ENCODE peak calls at places on chromosomes 13 and 19, in five cellular contexts. L, N, J, X and G are unnamed samples.

GRCh38 chr19:10964903-10965302 is 4.1 kb downstream of the SMARCA4 start:
- DNase-seq in X (no peak), J (no peak), N (no peak), L (no peak), G (no peak)

GRCh38 chr19:2986951-2987491 is 9.7 kb downstream of the TLE6 start:
- DNase-seq in X (no peak), N (no peak), L (no peak), J (no peak), G (no peak)

GRCh38 chr19:47549341-47549768 is 23.6 kb downstream of the ZNF541 start:
- DNase-seq in L (no peak), J (no peak), N (no peak), X (no peak), G (no peak)

GRCh38 chr19:56120371-56121179 is 520 bp downstream of the ZNF787 start:
- DNase-seq in X (peak; percentile 93), L (peak; percentile 87), N (peak; percentile 28), J (peak; percentile 71), G (peak; percentile 83)

GRCh38 chr19:38565686-38566105 is 52.1 kb downstream of the MAP4K1 start:
- DNase-seq in J (no peak), N (no peak), L (no peak), X (no peak), G (no peak)

GRCh38 chr13:51912511-51913225 is 50.9 kb downstream of the CCDC70 start:
- DNase-seq in J (no peak), N (no peak), L (no peak), X (no peak), G (no peak)

GRCh38 chr13:98454389-98454881 is 122.5 kb downstream of the STK24 start:
- DNase-seq in N (no peak), L (no peak), X (no peak), J (peak; percentile 94), G (no peak)

GRCh38 chr19:50647879-50648615 is 1.2 kb upstream of the C19orf81 start:
- DNase-seq in N (no peak), X (no peak), L (no peak), J (no peak), G (no peak)

GRCh38 chr13:103134271-103134670 is 68.1 kb upstream of the SLC10A2 start:
- DNase-seq in J (no peak), N (no peak), X (no peak), L (no peak), G (no peak)

GRCh38 chr19:49689133-49690072 is at the start of gene ADM5:
- DNase-seq in L (peak; percentile 54), J (no peak), X (no peak), N (no peak), G (peak; percentile 50)

GRCh38 chr13:85095887-85096286 is 703.3 kb downstream of the SLITRK6 start:
- DNase-seq in J (no peak), L (no peak), N (no peak), X (no peak), G (no peak)

GRCh38 chr19:18586311-18586710 is 2.3 kb upstream of the REX1BD start:
- DNase-seq in L (no peak), N (no peak), X (no peak), J (no peak), G (no peak)

GRCh38 chr19:5963855-5964254 is 14.1 kb downstream of the RANBP3 start:
- DNase-seq in X (peak; percentile 20), L (no peak), N (no peak), J (no peak), G (no peak)

GRCh38 chr13:48304132-48304876 is 753 bp downstream of the RB1 start:
- DNase-seq in L (peak; percentile 21), J (peak; percentile 55), N (no peak), X (peak; percentile 61), G (peak; percentile 36)

GRCh38 chr19:3493651-3494050 is 6.8 kb downstream of the DOHH start:
- DNase-seq in J (no peak), L (no peak), X (no peak), N (no peak), G (no peak)

GRCh38 chr13:81480634-81481033 is 1139.7 kb upstream of the SPRY2 start:
- DNase-seq in N (no peak), L (no peak), X (no peak), J (no peak), G (no peak)

GRCh38 chr13:31110169-31110568 is 51.5 kb downstream of the HSPH1 start:
- DNase-seq in N (no peak), X (no peak), L (no peak), J (no peak), G (no peak)

GRCh38 chr19:49413348-49413747 is 9.9 kb downstream of the PTH2 start:
- DNase-seq in X (no peak), L (no peak), N (no peak), J (peak; percentile 31), G (no peak)

GRCh38 chr13:32164622-32165268 is 133.2 kb downstream of the FRY start:
- DNase-seq in J (peak; percentile 66), N (no peak), X (no peak), L (no peak), G (no peak)

GRCh38 chr13:97434417-97435296 is 688 bp downstream of the RAP2A start:
- DNase-seq in L (peak; percentile 40), X (peak; percentile 76), J (peak; percentile 20), N (no peak), G (peak; percentile 34)

GRCh38 chr19:971795-972194 is 12.3 kb upstream of the WDR18 start:
- DNase-seq in J (no peak), L (no peak), N (no peak), X (no peak), G (no peak)
- H3K36me3 ChIP-seq in J (peaks cover 52% of the 10 kb centered on the region), L (peaks cover 16% of the 10 kb centered on the region), N (peaks cover 14% of the 10 kb centered on the region), X (peaks cover 40% of the 10 kb centered on the region), G (peaks cover 53% of the 10 kb centered on the region)

GRCh38 chr13:114142137-114142550 is 9.7 kb upstream of the RASA3 start:
- DNase-seq in J (no peak), X (no peak), N (no peak), L (no peak), G (no peak)
- H3K4me3 ChIP-seq in J (no peak overlapping the region), X (no peak overlapping the region), N (no peak overlapping the region), L (no peak overlapping the region), G (no peak overlapping the region)

GRCh38 chr19:4636761-4637160 is 2.6 kb upstream of the TNFAIP8L1 start:
- DNase-seq in J (no peak), X (no peak), L (no peak), N (no peak), G (no peak)
- H3K27ac ChIP-seq in J (no peak overlapping the region), X (no peak overlapping the region), L (no peak overlapping the region), N (no peak overlapping the region), G (peak overlapping the region; percentile 56)

GRCh38 chr19:46355234-46355990 is 8.5 kb downstream of the PPP5C start:
- DNase-seq in N (no peak), X (no peak), J (no peak), L (no peak), G (no peak)

GRCh38 chr19:46361915-46362314 is 15.0 kb downstream of the PPP5C start:
- DNase-seq in N (no peak), J (peak; percentile 38), L (no peak), X (no peak), G (no peak)

GRCh38 chr19:46356670-46357055 is 9.8 kb downstream of the PPP5C start:
- DNase-seq in X (no peak), J (no peak), L (no peak), N (no peak), G (no peak)

GRCh38 chr19:46355991-46356669 is 9.2 kb downstream of the PPP5C start:
- DNase-seq in J (no peak), N (no peak), L (no peak), X (no peak), G (no peak)

DNA sequence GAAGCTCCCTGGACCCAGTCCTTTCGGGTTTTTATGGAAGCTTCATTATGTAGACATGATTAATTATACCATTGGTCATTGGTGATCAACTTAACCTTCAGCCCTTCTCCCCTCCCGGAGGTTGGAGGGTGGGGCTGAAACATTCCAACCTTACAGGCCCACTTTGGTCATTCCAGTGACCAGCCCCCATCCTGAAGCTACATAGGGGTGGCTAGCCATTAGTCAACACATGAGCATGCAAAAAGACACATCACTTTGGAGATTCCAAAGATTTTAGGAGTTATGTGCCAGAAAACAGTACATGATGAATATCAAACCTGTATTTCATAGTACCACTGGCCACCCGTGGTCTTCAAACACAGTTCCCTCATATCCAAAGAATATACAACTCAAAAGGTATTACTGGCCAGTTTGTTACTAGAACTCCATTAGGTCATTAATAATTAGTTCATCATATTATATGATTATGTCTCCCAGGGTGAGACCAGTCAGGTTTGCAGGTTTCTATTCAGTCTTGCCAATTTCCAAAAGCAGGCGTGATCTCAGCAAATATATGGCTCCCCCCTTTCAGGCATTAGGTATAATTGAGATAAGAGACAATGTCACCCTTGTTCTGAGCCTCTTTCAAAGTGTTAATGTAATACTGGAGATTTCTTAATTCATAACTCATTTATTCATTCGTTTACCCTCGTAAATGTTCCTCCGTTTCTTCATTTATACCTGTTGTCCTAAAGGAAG is 11.1 kb downstream of the PPP5C start:
- DNase-seq in L (no peak), N (no peak), J (peak; percentile 36), X (no peak), G (no peak)
- H3K36me3 ChIP-seq in L (peaks cover 25% of the 10 kb centered on the region), N (peaks cover 20% of the 10 kb centered on the region), J (peaks cover 34% of the 10 kb centered on the region), X (peaks cover 29% of the 10 kb centered on the region), G (peaks cover 41% of the 10 kb centered on the region)

DNA sequence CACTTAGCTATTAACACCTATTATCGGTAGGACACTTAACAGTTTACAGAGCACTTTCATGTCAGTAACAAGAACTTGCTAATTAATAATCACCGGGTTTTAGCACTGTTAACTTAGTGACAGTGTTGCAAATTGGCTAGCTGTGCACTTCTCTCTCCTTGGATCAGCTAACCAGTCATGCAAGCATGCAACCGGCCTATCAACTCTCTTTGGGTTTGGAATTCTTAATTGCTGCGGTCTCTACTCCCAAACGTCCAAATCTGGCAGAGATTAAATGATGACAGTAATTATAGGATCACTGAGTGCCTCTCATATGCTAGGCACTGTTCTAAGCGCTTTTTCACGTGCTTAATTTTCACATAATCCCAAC is 1.2 kb downstream of the EPS15L1 start:
- DNase-seq in X (no peak), N (no peak), L (no peak), J (no peak), G (no peak)
- H3K4me3 ChIP-seq in X (peak overlapping the region; percentile 78), N (peak overlapping the region; percentile 89), L (peak overlapping the region; percentile 92), J (peak overlapping the region; percentile 85), G (peak overlapping the region; percentile 99)